ENCODE peak calls at places on chromosomes 5 and 9, in four cellular contexts. G is bronchial epithelial cell, V is GM12865, I is heart right ventricle. N is an unnamed sample.

GRCh38 chr5:152532714-152533113 is 127.6 kb upstream of the NMUR2 start:
- DNase-seq in G (peak; percentile 65), V (peak; percentile 55), I (no peak), N (peak; percentile 32)

GRCh38 chr5:149529463-149529862 is 21.8 kb downstream of the CSNK1A1 start:
- DNase-seq in G (no peak), V (no peak), I (no peak), N (no peak)

GRCh38 chr5:133742370-133743036 is 130.2 kb upstream of the FSTL4 start:
- DNase-seq in G (no peak), V (peak; percentile 10), I (no peak), N (no peak)

GRCh38 chr9:124652203-124652992 is 118.7 kb downstream of the NR6A1 start:
- DNase-seq in G (peak; percentile 98), V (no peak), I (no peak), N (no peak)

GRCh38 chr9:136119259-136120118 is 814 bp upstream of the TMEM250 start:
- DNase-seq in G (no peak), V (peak; percentile 47), I (no peak), N (no peak)

GRCh38 chr5:14414615-14415515 is 166.7 kb upstream of the OTULINL start:
- DNase-seq in G (no peak), V (peak; percentile 84), I (no peak), N (no peak)

GRCh38 chr5:127876384-127876783 is 173.2 kb downstream of the CCDC192 start:
- DNase-seq in G (no peak), V (no peak), I (no peak), N (no peak)

GRCh38 chr5:125005287-125005686 is 258.8 kb upstream of the ZNF608 start:
- DNase-seq in G (no peak), V (peak; percentile 5), I (no peak), N (no peak)

GRCh38 chr9:135971892-135972291 is 10.7 kb upstream of the UBAC1 start:
- DNase-seq in G (peak; percentile 71), V (peak; percentile 40), I (no peak), N (peak; percentile 46)

GRCh38 chr5:74272831-74273545 is 367.5 kb downstream of the ENC1 start:
- DNase-seq in G (no peak), V (no peak), I (no peak), N (no peak)

GRCh38 chr5:160342413-160342941 is 27.9 kb downstream of the C1QTNF2 start:
- DNase-seq in G (peak; percentile 75), V (no peak), I (no peak), N (no peak)

GRCh38 chr5:380701-381309 is 59.3 kb downstream of the AHRR start:
- DNase-seq in G (no peak), V (no peak), I (no peak), N (no peak)

GRCh38 chr5:3780907-3781306 is 185.3 kb downstream of the IRX1 start:
- DNase-seq in G (no peak), V (no peak), I (no peak), N (no peak)

GRCh38 chr9:16732546-16732945 is 137.9 kb downstream of the BNC2 start:
- DNase-seq in G (no peak), V (no peak), I (no peak), N (no peak)

GRCh38 chr5:61000887-61001286 is 55.9 kb downstream of the NDUFAF2 start:
- DNase-seq in G (no peak), V (no peak), I (no peak), N (no peak)

GRCh38 chr9:135450956-135451355 is 28.6 kb upstream of the PPP1R26 start:
- DNase-seq in G (no peak), V (no peak), I (no peak), N (no peak)

GRCh38 chr5:10272053-10272869 is 22.2 kb downstream of the CCT5 start:
- DNase-seq in G (no peak), V (no peak), I (no peak), N (no peak)

GRCh38 chr5:9919306-9920030 is 289.3 kb upstream of the TAS2R1 start:
- DNase-seq in G (no peak), V (no peak), I (no peak), N (no peak)

GRCh38 chr5:75262278-75262677 is 25.6 kb upstream of the ANKRD31 start:
- DNase-seq in G (no peak), V (no peak), I (no peak), N (no peak)

GRCh38 chr9:2991292-2991691 is 147.4 kb upstream of the PUM3 start:
- DNase-seq in G (no peak), V (no peak), I (no peak), N (no peak)

GRCh38 chr5:72160299-72160698 is 53.0 kb downstream of the MAP1B start:
- DNase-seq in G (no peak), V (no peak), I (no peak), N (no peak)

GRCh38 chr9:12726795-12727194 is 33.6 kb downstream of the TYRP1 start:
- DNase-seq in G (no peak), V (no peak), I (no peak), N (no peak)

GRCh38 chr9:134993996-134994720 is 76.4 kb upstream of the FCN1 start:
- DNase-seq in G (no peak), V (no peak), I (no peak), N (no peak)

GRCh38 chr5:59485629-59486439 is 407.7 kb downstream of the PDE4D start:
- DNase-seq in G (peak; percentile 34), V (no peak), I (no peak), N (no peak)
- H3K4me3 ChIP-seq in G (no peak overlapping the region), V (no peak overlapping the region), I (no peak overlapping the region), N (no peak overlapping the region)

GRCh38 chr9:694499-695154 is 146.9 kb upstream of the DMRT1 start:
- DNase-seq in G (peak; percentile 99), V (no peak), I (peak; percentile 22), N (no peak)

GRCh38 chr9:698937-699336 is 142.6 kb upstream of the DMRT1 start:
- DNase-seq in G (no peak), V (no peak), I (no peak), N (no peak)

GRCh38 chr9:698276-698675 is 143.2 kb upstream of the DMRT1 start:
- DNase-seq in G (peak; percentile 41), V (no peak), I (no peak), N (no peak)

GRCh38 chr9:695252-695651 is 146.2 kb upstream of the DMRT1 start:
- DNase-seq in G (no peak), V (no peak), I (no peak), N (no peak)

DNA sequence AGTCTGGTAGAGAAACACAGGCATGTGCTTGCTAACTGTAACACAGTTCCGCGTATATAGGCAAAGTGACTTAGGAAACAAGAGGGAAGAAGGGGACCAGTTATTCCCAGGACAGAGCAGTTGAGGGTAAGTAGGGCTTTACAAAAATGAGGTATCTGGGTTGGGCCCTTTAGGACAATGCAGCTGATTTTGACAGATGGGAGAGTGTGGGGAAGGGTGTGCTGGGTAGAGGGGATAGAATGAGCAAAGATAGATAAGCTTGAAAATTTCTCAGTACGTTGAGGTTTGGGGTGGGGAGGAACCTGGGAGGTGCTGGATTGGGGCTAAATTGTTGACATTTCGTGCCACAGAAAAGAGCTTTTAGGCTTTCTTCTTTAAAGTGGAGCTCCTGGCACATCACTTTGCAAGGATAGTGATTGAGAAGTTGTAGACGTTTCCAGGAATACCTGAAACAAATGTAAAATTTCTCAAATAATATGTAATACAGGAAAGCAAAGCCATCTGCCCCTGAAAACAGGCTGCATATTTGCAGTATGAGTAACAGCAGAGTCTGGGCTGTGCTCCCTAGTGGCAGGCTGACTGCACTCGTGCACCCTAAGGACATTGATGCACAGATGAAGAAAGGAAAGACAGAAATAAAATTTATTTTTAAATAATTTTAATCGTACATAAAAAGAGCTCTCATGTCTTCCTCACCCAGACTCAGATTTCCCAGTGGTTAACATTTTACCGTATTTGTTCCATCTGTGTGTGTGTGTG is 145.0 kb upstream of the DMRT1 start:
- DNase-seq in G (peak; percentile 69), V (no peak), I (no peak), N (no peak)
- H3K4me3 ChIP-seq in G (no peak overlapping the region), V (no peak overlapping the region), I (no peak overlapping the region), N (no peak overlapping the region)

GRCh38 chr9:87338075-87338989 is 159.3 kb upstream of the DAPK1 start:
- DNase-seq in G (no peak), V (no peak), I (no peak), N (no peak)
- H3K4me3 ChIP-seq in G (no peak overlapping the region), V (no peak overlapping the region), I (no peak overlapping the region), N (no peak overlapping the region)

GRCh38 chr5:140801494-140801841 is 611 bp downstream of the PCDHA3 start:
- DNase-seq in G (no peak), V (no peak), I (no peak), N (no peak)
- H3K4me3 ChIP-seq in G (no peak overlapping the region), V (no peak overlapping the region), I (peak overlapping the region; percentile 28), N (no peak overlapping the region)

DNA sequence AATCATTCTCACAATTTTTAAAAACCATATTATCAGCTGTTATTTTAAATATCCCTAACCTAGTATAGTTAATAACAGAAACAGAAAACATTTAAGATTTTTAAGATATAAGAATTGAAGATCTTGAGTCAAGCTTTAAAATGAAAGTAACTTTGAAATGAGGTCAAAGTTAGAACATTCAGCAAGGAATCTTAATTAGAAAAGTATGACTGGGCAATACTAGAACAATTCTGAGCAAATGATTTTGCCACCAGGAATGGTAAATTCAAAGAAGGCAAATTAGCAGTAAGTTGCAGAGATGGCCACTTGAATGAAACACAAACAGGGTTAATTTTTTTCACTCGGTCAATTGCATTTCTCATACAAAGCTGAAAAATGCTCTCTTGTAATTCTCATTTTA is 117.9 kb downstream of the NXNL2 start:
- DNase-seq in G (no peak), V (no peak), I (no peak), N (no peak)
- H3K4me3 ChIP-seq in G (no peak overlapping the region), V (no peak overlapping the region), I (no peak overlapping the region), N (no peak overlapping the region)

DNA sequence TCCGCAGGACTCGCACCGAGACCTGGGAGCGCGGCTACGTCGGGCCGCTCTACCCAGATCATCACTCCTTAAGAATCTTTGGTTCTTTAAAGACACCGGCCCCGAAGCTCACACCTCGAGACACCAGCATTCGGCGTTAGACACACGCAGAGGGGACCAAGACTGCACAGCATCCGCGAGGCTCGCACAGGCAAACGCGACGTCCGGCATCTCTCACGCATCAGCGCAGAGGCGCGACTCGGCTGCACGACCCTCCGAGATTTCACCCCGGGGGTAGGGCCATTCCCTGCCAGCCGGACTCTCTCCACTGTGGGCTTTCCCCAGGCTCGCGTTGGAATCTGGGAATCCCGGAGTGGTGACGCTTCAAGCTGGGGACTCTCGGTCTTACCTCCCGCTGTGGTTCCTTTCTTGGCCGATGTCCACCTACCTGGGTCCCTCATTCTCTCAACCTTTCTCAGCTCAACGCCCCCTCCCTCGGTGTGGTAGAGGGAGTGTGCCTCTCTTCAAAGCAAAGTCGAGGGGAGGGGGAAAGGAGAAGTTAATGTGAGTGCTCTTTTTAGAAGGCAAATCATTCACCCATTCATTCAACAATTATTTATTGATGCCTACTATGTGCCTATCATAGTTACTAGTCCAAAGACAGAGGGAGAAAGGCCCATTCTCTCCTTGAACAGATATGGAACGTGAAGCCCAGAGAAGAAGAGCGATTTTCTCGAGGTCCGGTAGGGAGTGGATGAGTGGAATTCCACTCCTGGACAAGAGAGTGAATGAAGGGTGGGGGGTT is 1.3 kb upstream of the HAND1 start:
- DNase-seq in G (no peak), V (no peak), I (no peak), N (no peak)
- H3K4me3 ChIP-seq in G (no peak overlapping the region), V (no peak overlapping the region), I (no peak overlapping the region), N (no peak overlapping the region)

GRCh38 chr5:89275206-89275605 is 392.2 kb upstream of the MEF2C start:
- DNase-seq in G (peak; percentile 52), V (no peak), I (no peak), N (no peak)

GRCh38 chr5:89273289-89273688 is 390.3 kb upstream of the MEF2C start:
- DNase-seq in G (no peak), V (no peak), I (no peak), N (no peak)

GRCh38 chr5:89277791-89278190 is 394.8 kb upstream of the MEF2C start:
- DNase-seq in G (peak; percentile 86), V (peak; percentile 42), I (no peak), N (no peak)

GRCh38 chr5:89279458-89280036 is 396.6 kb upstream of the MEF2C start:
- DNase-seq in G (no peak), V (peak; percentile 48), I (no peak), N (no peak)

GRCh38 chr5:89276566-89277305 is 393.8 kb upstream of the MEF2C start:
- DNase-seq in G (peak; percentile 95), V (no peak), I (no peak), N (no peak)
- H3K4me3 ChIP-seq in G (no peak overlapping the region), V (no peak overlapping the region), I (no peak overlapping the region), N (no peak overlapping the region)